ENCODE peak calls at places on chromosomes 5 and 9, in six cellular contexts. D is H1, U is PC-3, P is MM.1S, L is mammary epithelial cell, F is K562. V is an unnamed sample.
A peak's percentile ranks its signal among the peaks of the same experiment; 100 is the strongest.

GRCh38 chr9:133115604-133116345 is 5.3 kb downstream of the RALGDS start:
- DNase-seq in D (no peak), U (no peak), P (no peak), L (no peak), F (no peak), V (peak; percentile 81)

GRCh38 chr9:32587901-32588300 is 14.9 kb upstream of the NDUFB6 start:
- DNase-seq in D (no peak), U (no peak), P (peak; percentile 40), L (peak; percentile 75), F (no peak), V (peak; percentile 82)

GRCh38 chr9:83628540-83628939 is 5.6 kb downstream of the IDNK start:
- DNase-seq in D (no peak), U (no peak), P (no peak), L (no peak), F (no peak), V (no peak)

GRCh38 chr5:139246394-139246793 is 47.1 kb upstream of the MATR3 start:
- DNase-seq in D (no peak), U (peak; percentile 31), P (no peak), L (peak; percentile 48), F (peak; percentile 52), V (peak; percentile 48)

GRCh38 chr5:149596712-149597111 is 15.4 kb downstream of the ARHGEF37 start:
- DNase-seq in D (no peak), U (no peak), P (no peak), L (no peak), F (no peak), V (no peak)

GRCh38 chr5:9408964-9409363 is 136.9 kb downstream of the SEMA5A start:
- DNase-seq in D (no peak), U (no peak), P (no peak), L (peak; percentile 2), F (no peak), V (no peak)

GRCh38 chr5:72380491-72381274 is 60.5 kb downstream of the PTCD2 start:
- DNase-seq in D (no peak), U (no peak), P (no peak), L (no peak), F (no peak), V (no peak)

GRCh38 chr5:129395247-129395646 is 64.9 kb upstream of the ADAMTS19 start:
- DNase-seq in D (no peak), U (no peak), P (no peak), L (no peak), F (no peak), V (no peak)

GRCh38 chr5:81233080-81233634 is at the start of gene CKMT2:
- DNase-seq in D (peak; percentile 93), U (no peak), P (no peak), L (no peak), F (no peak), V (peak; percentile 53)

GRCh38 chr9:105911104-105911911 is 217.0 kb downstream of the TMEM38B start:
- DNase-seq in D (no peak), U (peak; percentile 65), P (no peak), L (no peak), F (no peak), V (peak; percentile 40)

GRCh38 chr9:100714372-100715099 is 136.7 kb downstream of the CAVIN4 start:
- DNase-seq in D (peak; percentile 88), U (peak; percentile 66), P (peak; percentile 53), L (peak; percentile 37), F (peak; percentile 78), V (peak; percentile 21)

GRCh38 chr5:445591-445990 is 2.6 kb downstream of the EXOC3 start:
- DNase-seq in D (no peak), U (no peak), P (no peak), L (no peak), F (no peak), V (no peak)

GRCh38 chr5:136631176-136631575 is 265.8 kb upstream of the TRPC7 start:
- DNase-seq in D (no peak), U (peak; percentile 15), P (no peak), L (no peak), F (no peak), V (peak; percentile 41)

GRCh38 chr5:16863380-16864007 is 72.6 kb downstream of the MYO10 start:
- DNase-seq in D (no peak), U (peak; percentile 66), P (no peak), L (no peak), F (no peak), V (no peak)

GRCh38 chr9:82777366-82777765 is 285.6 kb downstream of the RASEF start:
- DNase-seq in D (no peak), U (no peak), P (no peak), L (no peak), F (no peak), V (no peak)

GRCh38 chr9:75039804-75040203 is 11.7 kb upstream of the CARNMT1 start:
- DNase-seq in D (no peak), U (no peak), P (no peak), L (no peak), F (no peak), V (no peak)

GRCh38 chr9:75036793-75037192 is 8.7 kb upstream of the CARNMT1 start:
- DNase-seq in D (no peak), U (no peak), P (no peak), L (no peak), F (no peak), V (no peak)

GRCh38 chr9:75039006-75039405 is 10.9 kb upstream of the CARNMT1 start:
- DNase-seq in D (no peak), U (peak; percentile 39), P (no peak), L (no peak), F (no peak), V (peak; percentile 78)

GRCh38 chr9:75033789-75034473 is 5.8 kb upstream of the CARNMT1 start:
- DNase-seq in D (no peak), U (no peak), P (no peak), L (no peak), F (no peak), V (peak; percentile 55)
- TF ChIP-seq EZH2 in D (no peak), U (no peak), P (no peak), L (no peak), F (no peak), V (no peak)

GRCh38 chr9:137167113-137167751 is 2.6 kb downstream of the LRRC26 start:
- DNase-seq in D (no peak), U (no peak), P (no peak), L (no peak), F (peak; percentile 69), V (no peak)

GRCh38 chr9:137166242-137167112 is 3.4 kb downstream of the LRRC26 start:
- DNase-seq in D (no peak), U (no peak), P (no peak), L (no peak), F (no peak), V (no peak)

GRCh38 chr9:137164370-137165249 is 5.2 kb downstream of the LRRC26 start:
- DNase-seq in D (no peak), U (no peak), P (no peak), L (no peak), F (no peak), V (no peak)

GRCh38 chr9:137163805-137164204 is 6.0 kb downstream of the LRRC26 start:
- DNase-seq in D (no peak), U (no peak), P (no peak), L (no peak), F (no peak), V (no peak)

GRCh38 chr9:137165250-137165836 is 4.5 kb downstream of the LRRC26 start:
- DNase-seq in D (no peak), U (no peak), P (no peak), L (no peak), F (no peak), V (no peak)
- H3K27me3 ChIP-seq in D (peaks cover 97% of the 10 kb centered on the region), U (peaks cover 12% of the 10 kb centered on the region), P (peaks cover 72% of the 10 kb centered on the region), L (peaks cover 54% of the 10 kb centered on the region), F (peaks cover 47% of the 10 kb centered on the region), V (peaks cover 52% of the 10 kb centered on the region)

GRCh38 chr5:3590253-3590966 is 5.2 kb upstream of the IRX1 start:
- DNase-seq in D (peak; percentile 57), U (no peak), P (no peak), L (no peak), F (no peak), V (no peak)
- TF ChIP-seq EZH2 in D (no peak), U (no peak), P (no peak), L (no peak), F (no peak), V (no peak)

GRCh38 chr9:130254753-130255637 is 10.6 kb upstream of the HMCN2 start:
- DNase-seq in D (no peak), U (no peak), P (peak; percentile 82), L (no peak), F (no peak), V (no peak)

GRCh38 chr9:130260816-130261765 is 4.5 kb upstream of the HMCN2 start:
- DNase-seq in D (no peak), U (no peak), P (no peak), L (no peak), F (no peak), V (no peak)

GRCh38 chr9:130258999-130259398 is 6.6 kb upstream of the HMCN2 start:
- DNase-seq in D (no peak), U (no peak), P (no peak), L (no peak), F (no peak), V (no peak)

GRCh38 chr9:130255638-130255930 is 10.0 kb upstream of the HMCN2 start:
- DNase-seq in D (no peak), U (no peak), P (no peak), L (no peak), F (no peak), V (no peak)

GRCh38 chr9:130256644-130257043 is 8.9 kb upstream of the HMCN2 start:
- DNase-seq in D (no peak), U (no peak), P (no peak), L (no peak), F (no peak), V (no peak)
- H3K27me3 ChIP-seq in D (no peaks in the 10 kb centered on the region), U (no peaks in the 10 kb centered on the region), P (peaks cover 63% of the 10 kb centered on the region), L (no peaks in the 10 kb centered on the region), F (peaks cover 16% of the 10 kb centered on the region), V (peaks cover 19% of the 10 kb centered on the region)

GRCh38 chr9:132011896-132012295 is 67.8 kb downstream of the MED27 start:
- DNase-seq in D (no peak), U (no peak), P (no peak), L (no peak), F (no peak), V (no peak)
- TF ChIP-seq EZH2 in D (no peak), U (no peak), P (no peak), L (no peak), F (no peak), V (no peak)

GRCh38 chr5:6814816-6815215 is 101.6 kb downstream of the TENT4A start:
- DNase-seq in D (peak; percentile 28), U (no peak), P (no peak), L (no peak), F (no peak), V (no peak)
- H3K27me3 ChIP-seq in D (no peaks in the 10 kb centered on the region), U (peaks cover 55% of the 10 kb centered on the region), P (no peaks in the 10 kb centered on the region), L (no peaks in the 10 kb centered on the region), F (peaks cover 10% of the 10 kb centered on the region), V (no peaks in the 10 kb centered on the region)

GRCh38 chr9:128396970-128397613 is 23.6 kb upstream of the CERCAM start:
- DNase-seq in D (no peak), U (no peak), P (no peak), L (no peak), F (no peak), V (no peak)
- TF ChIP-seq EZH2 in D (peak; percentile 56), U (no peak), P (no peak), L (no peak), F (no peak), V (peak; percentile 84)